ENCODE peak calls at places on chromosomes 7 and 10, in six cellular contexts. One of them, this sample, is unnamed. For H3K36me3, the result is how much of the 10 kb centered on the place peaks cover.

GRCh38 chr10:122034149-122034756 is 45.3 kb downstream of the TACC2 start:
- DNase-seq in cardiac muscle cell: peak
- DNase-seq in IMR-90: peak
- DNase-seq in fibroblast of lung: peak
- DNase-seq in OCI-LY7: no peak
- DNase-seq in tibial artery: no peak
- DNase-seq in this sample: no peak

GRCh38 chr7:31126976-31127375 is 74.9 kb downstream of the ADCYAP1R1 start:
- DNase-seq in cardiac muscle cell: peak
- DNase-seq in IMR-90: peak
- DNase-seq in fibroblast of lung: peak
- DNase-seq in OCI-LY7: no peak
- DNase-seq in tibial artery: no peak
- DNase-seq in this sample: no peak

GRCh38 chr7:20928022-20928421 is 141.3 kb upstream of the SP8 start:
- DNase-seq in cardiac muscle cell: no peak
- DNase-seq in IMR-90: no peak
- DNase-seq in fibroblast of lung: no peak
- DNase-seq in OCI-LY7: no peak
- DNase-seq in tibial artery: no peak
- DNase-seq in this sample: no peak

GRCh38 chr10:74991435-74991834 is 120.0 kb upstream of the SAMD8 start:
- DNase-seq in cardiac muscle cell: peak
- DNase-seq in IMR-90: no peak
- DNase-seq in fibroblast of lung: peak
- DNase-seq in OCI-LY7: peak
- DNase-seq in tibial artery: no peak
- DNase-seq in this sample: no peak

GRCh38 chr7:54802114-54802513 is 43.1 kb upstream of the SEC61G start:
- DNase-seq in cardiac muscle cell: no peak
- DNase-seq in IMR-90: no peak
- DNase-seq in fibroblast of lung: no peak
- DNase-seq in OCI-LY7: no peak
- DNase-seq in tibial artery: no peak
- DNase-seq in this sample: no peak

GRCh38 chr10:7971949-7972348 is 82.5 kb upstream of the GATA3 start:
- DNase-seq in cardiac muscle cell: no peak
- DNase-seq in IMR-90: no peak
- DNase-seq in fibroblast of lung: no peak
- DNase-seq in OCI-LY7: no peak
- DNase-seq in tibial artery: no peak
- DNase-seq in this sample: no peak

GRCh38 chr7:131108212-131108980 is 219.3 kb upstream of the MKLN1 start:
- DNase-seq in cardiac muscle cell: peak
- DNase-seq in IMR-90: peak
- DNase-seq in fibroblast of lung: peak
- DNase-seq in OCI-LY7: peak
- DNase-seq in tibial artery: no peak
- DNase-seq in this sample: peak

GRCh38 chr7:13551503-13551902 is 438.0 kb downstream of the ETV1 start:
- DNase-seq in cardiac muscle cell: no peak
- DNase-seq in IMR-90: no peak
- DNase-seq in fibroblast of lung: no peak
- DNase-seq in OCI-LY7: no peak
- DNase-seq in tibial artery: no peak
- DNase-seq in this sample: no peak

GRCh38 chr7:55254596-55255500 is 110.3 kb upstream of the LANCL2 start:
- DNase-seq in cardiac muscle cell: peak
- DNase-seq in IMR-90: peak
- DNase-seq in fibroblast of lung: peak
- DNase-seq in OCI-LY7: peak
- DNase-seq in tibial artery: peak
- DNase-seq in this sample: peak

GRCh38 chr7:27095897-27096755 is at the start of gene HOXA1:
- DNase-seq in cardiac muscle cell: peak
- DNase-seq in IMR-90: peak
- DNase-seq in fibroblast of lung: peak
- DNase-seq in OCI-LY7: peak
- DNase-seq in tibial artery: peak
- DNase-seq in this sample: peak

GRCh38 chr10:102327641-102328040 is 67.9 kb upstream of the NFKB2 start:
- DNase-seq in cardiac muscle cell: no peak
- DNase-seq in IMR-90: no peak
- DNase-seq in fibroblast of lung: no peak
- DNase-seq in OCI-LY7: no peak
- DNase-seq in tibial artery: no peak
- DNase-seq in this sample: no peak

GRCh38 chr7:135745702-135746312 is 2.8 kb downstream of the FAM180A start:
- DNase-seq in cardiac muscle cell: peak
- DNase-seq in IMR-90: peak
- DNase-seq in fibroblast of lung: peak
- DNase-seq in OCI-LY7: no peak
- DNase-seq in tibial artery: peak
- DNase-seq in this sample: no peak

GRCh38 chr10:77949167-77949566 is 22.6 kb upstream of the DLG5 start:
- DNase-seq in cardiac muscle cell: peak
- DNase-seq in IMR-90: peak
- DNase-seq in fibroblast of lung: peak
- DNase-seq in OCI-LY7: no peak
- DNase-seq in tibial artery: no peak
- DNase-seq in this sample: no peak

GRCh38 chr7:142196066-142196840 is 61.6 kb downstream of the PRSS58 start:
- DNase-seq in cardiac muscle cell: no peak
- DNase-seq in IMR-90: no peak
- DNase-seq in fibroblast of lung: no peak
- DNase-seq in OCI-LY7: no peak
- DNase-seq in tibial artery: no peak
- DNase-seq in this sample: no peak

GRCh38 chr7:30933124-30933893 is 21.7 kb downstream of the AQP1 start:
- DNase-seq in cardiac muscle cell: no peak
- DNase-seq in IMR-90: no peak
- DNase-seq in fibroblast of lung: no peak
- DNase-seq in OCI-LY7: no peak
- DNase-seq in tibial artery: peak
- DNase-seq in this sample: no peak

GRCh38 chr10:132813560-132814468 is 27.9 kb upstream of the NKX6-2 start:
- DNase-seq in cardiac muscle cell: no peak
- DNase-seq in IMR-90: no peak
- DNase-seq in fibroblast of lung: no peak
- DNase-seq in OCI-LY7: no peak
- DNase-seq in tibial artery: no peak
- DNase-seq in this sample: no peak

GRCh38 chr7:106170216-106170615 is 58.1 kb upstream of the SYPL1 start:
- DNase-seq in cardiac muscle cell: no peak
- DNase-seq in IMR-90: no peak
- DNase-seq in fibroblast of lung: no peak
- DNase-seq in OCI-LY7: no peak
- DNase-seq in tibial artery: no peak
- DNase-seq in this sample: no peak

GRCh38 chr7:94710256-94710655 is 54.3 kb upstream of the SGCE start:
- DNase-seq in cardiac muscle cell: no peak
- DNase-seq in IMR-90: peak
- DNase-seq in fibroblast of lung: no peak
- DNase-seq in OCI-LY7: no peak
- DNase-seq in tibial artery: no peak
- DNase-seq in this sample: no peak

GRCh38 chr7:16204953-16205352 is 216.4 kb downstream of the CRPPA start:
- DNase-seq in cardiac muscle cell: peak
- DNase-seq in IMR-90: no peak
- DNase-seq in fibroblast of lung: no peak
- DNase-seq in OCI-LY7: no peak
- DNase-seq in tibial artery: no peak
- DNase-seq in this sample: no peak

GRCh38 chr10:79007037-79007842 is 61.5 kb upstream of the ZMIZ1 start:
- DNase-seq in cardiac muscle cell: peak
- DNase-seq in IMR-90: no peak
- DNase-seq in fibroblast of lung: peak
- DNase-seq in OCI-LY7: no peak
- DNase-seq in tibial artery: peak
- DNase-seq in this sample: no peak

GRCh38 chr10:18713077-18713476 is 53.8 kb downstream of the ARL5B start:
- DNase-seq in cardiac muscle cell: peak
- DNase-seq in IMR-90: peak
- DNase-seq in fibroblast of lung: peak
- DNase-seq in OCI-LY7: no peak
- DNase-seq in tibial artery: no peak
- DNase-seq in this sample: no peak

GRCh38 chr10:71666607-71667373 is 52.8 kb downstream of the C10orf105 start:
- DNase-seq in cardiac muscle cell: no peak
- DNase-seq in IMR-90: no peak
- DNase-seq in fibroblast of lung: no peak
- DNase-seq in OCI-LY7: no peak
- DNase-seq in tibial artery: no peak
- DNase-seq in this sample: peak

GRCh38 chr10:27247441-27247840 is 6.8 kb upstream of the ACBD5 start:
- DNase-seq in cardiac muscle cell: no peak
- DNase-seq in IMR-90: no peak
- DNase-seq in fibroblast of lung: no peak
- DNase-seq in OCI-LY7: no peak
- DNase-seq in tibial artery: no peak
- DNase-seq in this sample: no peak

GRCh38 chr10:97463363-97464132 is 17.6 kb downstream of the ZDHHC16 start:
- DNase-seq in cardiac muscle cell: peak
- DNase-seq in IMR-90: peak
- DNase-seq in fibroblast of lung: peak
- DNase-seq in OCI-LY7: peak
- DNase-seq in tibial artery: no peak
- DNase-seq in this sample: no peak

GRCh38 chr10:97466755-97467154 is 20.8 kb downstream of the ZDHHC16 start:
- DNase-seq in cardiac muscle cell: no peak
- DNase-seq in IMR-90: peak
- DNase-seq in fibroblast of lung: no peak
- DNase-seq in OCI-LY7: no peak
- DNase-seq in tibial artery: no peak
- DNase-seq in this sample: no peak

GRCh38 chr10:97465982-97466381 is 20.0 kb downstream of the ZDHHC16 start:
- DNase-seq in cardiac muscle cell: no peak
- DNase-seq in IMR-90: no peak
- DNase-seq in fibroblast of lung: no peak
- DNase-seq in OCI-LY7: no peak
- DNase-seq in tibial artery: no peak
- DNase-seq in this sample: no peak

GRCh38 chr10:97464226-97464625 is 18.3 kb downstream of the ZDHHC16 start:
- DNase-seq in cardiac muscle cell: no peak
- DNase-seq in IMR-90: no peak
- DNase-seq in fibroblast of lung: no peak
- DNase-seq in OCI-LY7: no peak
- DNase-seq in tibial artery: no peak
- DNase-seq in this sample: no peak

GRCh38 chr10:97468162-97468561 is 22.2 kb downstream of the ZDHHC16 start:
- DNase-seq in cardiac muscle cell: no peak
- DNase-seq in IMR-90: no peak
- DNase-seq in fibroblast of lung: no peak
- DNase-seq in OCI-LY7: peak
- DNase-seq in tibial artery: no peak
- DNase-seq in this sample: no peak
- H3K36me3 ChIP-seq in cardiac muscle cell: half or more
- H3K36me3 ChIP-seq in IMR-90: half or more
- H3K36me3 ChIP-seq in fibroblast of lung: under half
- H3K36me3 ChIP-seq in OCI-LY7: half or more
- H3K36me3 ChIP-seq in tibial artery: half or more
- H3K36me3 ChIP-seq in this sample: under half

GRCh38 chr7:151059362-151060112 is at the start of gene SLC4A2:
- DNase-seq in cardiac muscle cell: peak
- DNase-seq in IMR-90: peak
- DNase-seq in fibroblast of lung: peak
- DNase-seq in OCI-LY7: peak
- DNase-seq in tibial artery: peak
- DNase-seq in this sample: peak
- TF ChIP-seq CTCF in cardiac muscle cell: peak
- TF ChIP-seq CTCF in IMR-90: peak
- TF ChIP-seq CTCF in fibroblast of lung: peak
- TF ChIP-seq CTCF in OCI-LY7: peak
- TF ChIP-seq CTCF in tibial artery: peak
- TF ChIP-seq CTCF in this sample: peak

GRCh38 chr10:93072713-93073538 is 767 bp upstream of the CYP26A1 start:
- DNase-seq in cardiac muscle cell: no peak
- DNase-seq in IMR-90: no peak
- DNase-seq in fibroblast of lung: no peak
- DNase-seq in OCI-LY7: no peak
- DNase-seq in tibial artery: no peak
- DNase-seq in this sample: no peak
- H3K4me3 ChIP-seq in cardiac muscle cell: peak
- H3K4me3 ChIP-seq in IMR-90: no peak
- H3K4me3 ChIP-seq in fibroblast of lung: no peak
- H3K4me3 ChIP-seq in OCI-LY7: no peak
- H3K4me3 ChIP-seq in tibial artery: peak
- H3K4me3 ChIP-seq in this sample: no peak

GRCh38 chr10:58291538-58292174 is 22.7 kb downstream of the CISD1 start:
- DNase-seq in cardiac muscle cell: peak
- DNase-seq in IMR-90: peak
- DNase-seq in fibroblast of lung: peak
- DNase-seq in OCI-LY7: peak
- DNase-seq in tibial artery: peak
- DNase-seq in this sample: no peak
- H3K36me3 ChIP-seq in cardiac muscle cell: under half
- H3K36me3 ChIP-seq in IMR-90: under half
- H3K36me3 ChIP-seq in fibroblast of lung: under half
- H3K36me3 ChIP-seq in OCI-LY7: half or more
- H3K36me3 ChIP-seq in tibial artery: under half
- H3K36me3 ChIP-seq in this sample: under half